ENCODE peak calls at places on chromosomes 12 and 14, in nine cellular contexts. V is hippocampal formation, X is RWPE1, H is ACHN, Y is WTC11, C is GM10248, U is choroid plexus epithelial cell, D is NCI-H524, A is HCEC 1CT. O is an unnamed sample.

GRCh38 chr12:24280085-24280842 is 330.8 kb upstream of the SOX5 start:
- DNase-seq in V (no peak), X (no peak), H (no peak), Y (no peak), C (no peak), U (no peak), D (no peak), A (no peak), O (peak)

GRCh38 chr14:67733609-67734008 is 31.9 kb downstream of the RDH12 start:
- DNase-seq in V (no peak), X (no peak), H (no peak), Y (no peak), C (no peak), U (no peak), D (no peak), A (no peak), O (no peak)

GRCh38 chr12:69396041-69396440 is 36.5 kb downstream of the YEATS4 start:
- DNase-seq in V (no peak), X (no peak), H (no peak), Y (no peak), C (no peak), U (no peak), D (no peak), A (no peak), O (no peak)

GRCh38 chr12:9597365-9597764 is 10.4 kb downstream of the KLRB1 start:
- DNase-seq in V (no peak), X (no peak), H (no peak), Y (no peak), C (no peak), U (no peak), D (no peak), A (no peak), O (no peak)

GRCh38 chr12:120091371-120092090 is 25.0 kb downstream of the RAB35 start:
- DNase-seq in V (no peak), X (no peak), H (no peak), Y (no peak), C (no peak), U (no peak), D (no peak), A (no peak), O (no peak)

GRCh38 chr14:71143391-71144290 is 236.4 kb downstream of the PCNX1 start:
- DNase-seq in V (no peak), X (peak), H (no peak), Y (no peak), C (no peak), U (peak), D (no peak), A (peak), O (peak)

GRCh38 chr14:21536395-21537087 is 10.4 kb upstream of the SALL2 start:
- DNase-seq in V (no peak), X (no peak), H (no peak), Y (peak), C (no peak), U (no peak), D (peak), A (no peak), O (no peak)

GRCh38 chr12:94148841-94149780 is 734 bp downstream of the PLXNC1 start:
- DNase-seq in V (no peak), X (no peak), H (peak), Y (peak), C (peak), U (peak), D (peak), A (no peak), O (peak)

GRCh38 chr12:6919588-6919987 is 5.2 kb downstream of the ENO2 start:
- DNase-seq in V (no peak), X (no peak), H (no peak), Y (no peak), C (no peak), U (no peak), D (no peak), A (no peak), O (no peak)

GRCh38 chr12:132789099-132789471 is 27.5 kb upstream of the ANKLE2 start:
- DNase-seq in V (no peak), X (no peak), H (no peak), Y (no peak), C (no peak), U (no peak), D (no peak), A (no peak), O (no peak)

GRCh38 chr12:69039881-69040280 is 106.9 kb upstream of the CPM start:
- DNase-seq in V (peak), X (no peak), H (no peak), Y (no peak), C (no peak), U (peak), D (no peak), A (no peak), O (no peak)

GRCh38 chr14:105187116-105187515 is 6.0 kb upstream of the NUDT14 start:
- DNase-seq in V (no peak), X (no peak), H (no peak), Y (no peak), C (no peak), U (no peak), D (no peak), A (no peak), O (no peak)

GRCh38 chr12:12693111-12693671 is 2.8 kb downstream of the GPR19 start:
- DNase-seq in V (no peak), X (no peak), H (no peak), Y (no peak), C (no peak), U (no peak), D (no peak), A (no peak), O (no peak)

GRCh38 chr12:90995041-90995440 is 9.7 kb downstream of the EPYC start:
- DNase-seq in V (no peak), X (no peak), H (no peak), Y (no peak), C (no peak), U (peak), D (no peak), A (no peak), O (no peak)

GRCh38 chr12:119695034-119695433 is 27.1 kb downstream of the PRKAB1 start:
- DNase-seq in V (no peak), X (no peak), H (peak), Y (peak), C (no peak), U (peak), D (no peak), A (peak), O (peak)

GRCh38 chr12:130719263-130719892 is 3.3 kb upstream of the RIMBP2 start:
- DNase-seq in V (no peak), X (no peak), H (no peak), Y (no peak), C (no peak), U (no peak), D (peak), A (no peak), O (no peak)

GRCh38 chr14:35343709-35344474 is 51.7 kb downstream of the PSMA6 start:
- DNase-seq in V (no peak), X (no peak), H (no peak), Y (no peak), C (no peak), U (no peak), D (no peak), A (no peak), O (no peak)

GRCh38 chr12:93918262-93918661 is 230.1 kb upstream of the PLXNC1 start:
- DNase-seq in V (no peak), X (no peak), H (no peak), Y (no peak), C (no peak), U (peak), D (no peak), A (peak), O (peak)

GRCh38 chr12:88897723-88898122 is 317.5 kb upstream of the KITLG start:
- DNase-seq in V (no peak), X (no peak), H (no peak), Y (no peak), C (no peak), U (peak), D (no peak), A (peak), O (peak)

GRCh38 chr14:99177046-99177655 is 94.8 kb downstream of the BCL11B start:
- DNase-seq in V (no peak), X (no peak), H (no peak), Y (no peak), C (no peak), U (no peak), D (no peak), A (no peak), O (no peak)

GRCh38 chr12:64946132-64946829 is 121.8 kb downstream of the TBC1D30 start:
- DNase-seq in V (peak), X (no peak), H (no peak), Y (no peak), C (no peak), U (peak), D (no peak), A (no peak), O (peak)

GRCh38 chr12:93122569-93123091 is 193.5 kb upstream of the EEA1 start:
- DNase-seq in V (no peak), X (peak), H (peak), Y (no peak), C (no peak), U (no peak), D (no peak), A (no peak), O (no peak)

GRCh38 chr12:75818863-75819262 is 212.7 kb downstream of the PHLDA1 start:
- DNase-seq in V (no peak), X (no peak), H (no peak), Y (no peak), C (no peak), U (peak), D (peak), A (peak), O (no peak)

GRCh38 chr14:106547735-106548550 is 1021.6 kb downstream of the TMEM121 start:
- DNase-seq in V (no peak), X (no peak), H (no peak), Y (no peak), C (no peak), U (no peak), D (no peak), A (no peak), O (no peak)

GRCh38 chr12:131872154-131873046 is 22.0 kb upstream of the ULK1 start:
- DNase-seq in V (no peak), X (peak), H (no peak), Y (no peak), C (peak), U (peak), D (no peak), A (peak), O (peak)

GRCh38 chr12:7321624-7322023 is 17.8 kb downstream of the ACSM4 start:
- DNase-seq in V (no peak), X (no peak), H (no peak), Y (no peak), C (no peak), U (no peak), D (no peak), A (no peak), O (no peak)

GRCh38 chr14:73149753-73150152 is 13.4 kb downstream of the PSEN1 start:
- DNase-seq in V (no peak), X (no peak), H (no peak), Y (no peak), C (no peak), U (peak), D (no peak), A (peak), O (peak)

GRCh38 chr12:102169922-102170698 is 27.5 kb downstream of the PMCH start:
- DNase-seq in V (peak), X (peak), H (peak), Y (no peak), C (peak), U (peak), D (peak), A (peak), O (peak)